ENCODE peak calls at places on chromosomes 12 and 14, in eight cellular contexts. B is Kasumi-1, S is heart left ventricle, P is activated T-helper 1 cell treated with Interleukin-2 at 50 U/mL for 16 hours, E is endothelial cell, M is EL, N is HEK293T, Q is SW 1271. R is an unnamed sample.

GRCh38 chr14:56216631-56217379 is 98.6 kb downstream of the PELI2 start:
- DNase-seq in B (no peak), S (peak; percentile 71), P (no peak), E (no peak), M (peak; percentile 12), N (no peak), Q (no peak), R (peak; percentile 78)

GRCh38 chr14:74973003-74973614 is 17.7 kb upstream of the PGF start:
- DNase-seq in B (peak; percentile 45), S (peak; percentile 90), P (no peak), E (peak; percentile 59), M (peak; percentile 63), N (no peak), Q (no peak), R (no peak)

GRCh38 chr12:24742378-24742777 is 206.5 kb downstream of the BCAT1 start:
- DNase-seq in B (peak; percentile 89), S (no peak), P (no peak), E (no peak), M (no peak), N (no peak), Q (no peak), R (no peak)

GRCh38 chr12:124497658-124498057 is 69.8 kb downstream of the NCOR2 start:
- DNase-seq in B (no peak), S (peak; percentile 84), P (no peak), E (no peak), M (peak; percentile 81), N (no peak), Q (no peak), R (peak; percentile 95)

GRCh38 chr12:75479963-75480461 is 543 bp upstream of the GLIPR1 start:
- DNase-seq in B (peak; percentile 12), S (no peak), P (no peak), E (no peak), M (peak; percentile 59), N (no peak), Q (no peak), R (no peak)

GRCh38 chr14:100417466-100417865 is 94.3 kb downstream of the SLC25A47 start:
- DNase-seq in B (no peak), S (no peak), P (no peak), E (peak; percentile 73), M (peak; percentile 93), N (peak; percentile 58), Q (no peak), R (peak; percentile 95)

GRCh38 chr14:63650336-63650952 is 8.8 kb upstream of the WDR89 start:
- DNase-seq in B (no peak), S (no peak), P (peak; percentile 37), E (no peak), M (no peak), N (no peak), Q (no peak), R (no peak)

GRCh38 chr12:105485321-105485910 is 154.9 kb downstream of the C12orf75 start:
- DNase-seq in B (no peak), S (no peak), P (no peak), E (peak; percentile 34), M (peak; percentile 91), N (no peak), Q (no peak), R (peak; percentile 41)

GRCh38 chr14:68492889-68493288 is 300.0 kb downstream of the ZFP36L1 start:
- DNase-seq in B (no peak), S (no peak), P (no peak), E (no peak), M (no peak), N (no peak), Q (no peak), R (no peak)

GRCh38 chr12:34393821-34394150 is 371.5 kb downstream of the ALG10 start:
- DNase-seq in B (no peak), S (peak; percentile 27), P (no peak), E (no peak), M (no peak), N (no peak), Q (no peak), R (no peak)

GRCh38 chr14:69153848-69154208 is 909 bp upstream of the DCAF5 start:
- DNase-seq in B (peak; percentile 25), S (no peak), P (no peak), E (no peak), M (peak; percentile 35), N (no peak), Q (no peak), R (no peak)

GRCh38 chr12:16056910-16057309 is 145.8 kb downstream of the DERA start:
- DNase-seq in B (no peak), S (no peak), P (no peak), E (no peak), M (no peak), N (no peak), Q (no peak), R (no peak)

GRCh38 chr12:123097521-123098084 is 53.3 kb downstream of the PITPNM2 start:
- DNase-seq in B (no peak), S (peak; percentile 81), P (no peak), E (no peak), M (no peak), N (no peak), Q (no peak), R (peak; percentile 86)

GRCh38 chr12:29041621-29042020 is 107.5 kb upstream of the FAR2 start:
- DNase-seq in B (no peak), S (no peak), P (no peak), E (no peak), M (peak; percentile 75), N (peak; percentile 19), Q (no peak), R (peak; percentile 91)

GRCh38 chr12:14780851-14781250 is 22.4 kb downstream of the WBP11 start:
- DNase-seq in B (no peak), S (no peak), P (no peak), E (no peak), M (no peak), N (no peak), Q (no peak), R (no peak)

GRCh38 chr14:102202944-102203343 is 63.2 kb downstream of the WDR20 start:
- DNase-seq in B (no peak), S (no peak), P (no peak), E (no peak), M (no peak), N (no peak), Q (no peak), R (no peak)

GRCh38 chr12:99619389-99620158 is 28.0 kb upstream of the GARIN6 start:
- DNase-seq in B (peak; percentile 51), S (no peak), P (no peak), E (no peak), M (peak; percentile 60), N (peak; percentile 30), Q (no peak), R (peak; percentile 12)

GRCh38 chr12:53234236-53234635 is 2.2 kb upstream of the RARG start:
- DNase-seq in B (no peak), S (no peak), P (no peak), E (no peak), M (no peak), N (no peak), Q (no peak), R (no peak)

GRCh38 chr14:49621114-49621881 is 699 bp downstream of the MGAT2 start:
- DNase-seq in B (peak; percentile 66), S (peak; percentile 89), P (peak; percentile 38), E (peak; percentile 70), M (peak; percentile 52), N (peak; percentile 40), Q (peak; percentile 18), R (no peak)

GRCh38 chr12:95402096-95402495 is 71.9 kb upstream of the METAP2 start:
- DNase-seq in B (no peak), S (no peak), P (no peak), E (no peak), M (no peak), N (no peak), Q (no peak), R (no peak)

GRCh38 chr14:71139058-71139946 is 232.0 kb downstream of the PCNX1 start:
- DNase-seq in B (peak; percentile 54), S (peak; percentile 77), P (peak; percentile 24), E (peak; percentile 60), M (peak; percentile 61), N (peak; percentile 76), Q (no peak), R (peak; percentile 54)

GRCh38 chr12:104177336-104177662 is 38.3 kb upstream of the TXNRD1 start:
- DNase-seq in B (no peak), S (no peak), P (no peak), E (no peak), M (no peak), N (no peak), Q (no peak), R (no peak)

GRCh38 chr12:55797068-55797467 is 20.5 kb downstream of the SARNP start:
- DNase-seq in B (peak; percentile 58), S (no peak), P (no peak), E (peak; percentile 11), M (peak; percentile 41), N (peak; percentile 55), Q (no peak), R (peak; percentile 62)

GRCh38 chr12:89469361-89469760 is 55.2 kb downstream of the GALNT4 start:
- DNase-seq in B (peak; percentile 33), S (no peak), P (no peak), E (no peak), M (peak; percentile 51), N (no peak), Q (no peak), R (peak; percentile 33)

GRCh38 chr14:51210594-51210993 is 29.5 kb upstream of the TMX1 start:
- DNase-seq in B (no peak), S (no peak), P (no peak), E (no peak), M (no peak), N (no peak), Q (no peak), R (no peak)

GRCh38 chr12:3200032-3200617 is 122.9 kb downstream of the TSPAN9 start:
- DNase-seq in B (no peak), S (peak; percentile 82), P (no peak), E (peak; percentile 80), M (peak; percentile 50), N (peak; percentile 80), Q (no peak), R (peak; percentile 74)

GRCh38 chr14:24365600-24366374 is 2.2 kb upstream of the NFATC4 start:
- DNase-seq in B (peak; percentile 69), S (peak; percentile 89), P (peak; percentile 37), E (peak; percentile 87), M (peak; percentile 94), N (peak; percentile 81), Q (no peak), R (peak; percentile 92)

GRCh38 chr14:68707496-68707895 is 85.4 kb downstream of the ZFP36L1 start:
- DNase-seq in B (no peak), S (no peak), P (no peak), E (no peak), M (no peak), N (no peak), Q (no peak), R (no peak)

GRCh38 chr12:120820885-120821510 is 83.2 kb downstream of the SPPL3 start:
- DNase-seq in B (peak; percentile 38), S (no peak), P (no peak), E (no peak), M (no peak), N (no peak), Q (no peak), R (no peak)

GRCh38 chr12:5808956-5809355 is 136.1 kb downstream of the ANO2 start:
- DNase-seq in B (no peak), S (no peak), P (no peak), E (no peak), M (peak; percentile 97), N (no peak), Q (peak; percentile 28), R (peak; percentile 63)

GRCh38 chr12:132633901-132634300 is 15.3 kb downstream of the P2RX2 start:
- DNase-seq in B (no peak), S (no peak), P (no peak), E (no peak), M (no peak), N (no peak), Q (no peak), R (no peak)

GRCh38 chr12:107264667-107265066 is 171.3 kb upstream of the CRY1 start:
- DNase-seq in B (no peak), S (no peak), P (no peak), E (no peak), M (no peak), N (no peak), Q (no peak), R (no peak)

R was measured in mesenchymal stem cell.